ENCODE peak calls at places on chromosomes 12 and 14, in eight cellular contexts. D, M, S, C, K, Y, A and N are unnamed samples.

GRCh38 chr14:65993103-65993502 is 493.1 kb upstream of the CCDC196 start:
- DNase-seq in C (no peak), K (no peak), A (no peak), S (peak; percentile 34), M (no peak), Y (no peak), D (no peak), N (no peak)

GRCh38 chr14:68673464-68673863 is 119.4 kb downstream of the ZFP36L1 start:
- DNase-seq in K (no peak), C (no peak), M (no peak), Y (no peak), A (no peak), S (no peak), D (no peak), N (no peak)

GRCh38 chr12:51923506-51924365 is 16.4 kb downstream of the ACVRL1 start:
- DNase-seq in K (no peak), M (peak; percentile 60), Y (peak; percentile 16), C (peak; percentile 53), A (peak; percentile 51), S (peak; percentile 46), D (peak; percentile 79), N (no peak)

GRCh38 chr12:107845980-107846659 is 71.6 kb downstream of the ASCL4 start:
- DNase-seq in K (no peak), Y (no peak), M (no peak), S (no peak), C (no peak), D (no peak), A (no peak), N (no peak)

GRCh38 chr12:16573652-16574077 is 32.3 kb downstream of the LMO3 start:
- DNase-seq in M (no peak), D (peak; percentile 45), A (peak; percentile 37), C (no peak), K (no peak), Y (no peak), S (no peak), N (no peak)

GRCh38 chr12:33892425-33892824 is 129.9 kb upstream of the ALG10 start:
- DNase-seq in M (no peak), A (no peak), Y (no peak), S (no peak), C (no peak), D (no peak), K (no peak), N (no peak)

GRCh38 chr12:95529693-95530225 is 21.5 kb downstream of the USP44 start:
- DNase-seq in Y (no peak), A (no peak), C (no peak), M (no peak), D (no peak), S (no peak), K (no peak), N (no peak)

GRCh38 chr12:116919247-116919671 is 8.5 kb downstream of the FBXW8 start:
- DNase-seq in D (no peak), Y (no peak), A (no peak), C (no peak), K (no peak), S (no peak), M (no peak), N (no peak)

GRCh38 chr14:68977741-68978549 is 1.2 kb downstream of the ACTN1 start:
- DNase-seq in A (peak; percentile 32), M (peak; percentile 39), Y (no peak), K (peak; percentile 91), S (no peak), D (peak; percentile 46), C (peak; percentile 37), N (peak; percentile 67)

GRCh38 chr12:62977419-62977818 is 42.5 kb upstream of the PPM1H start:
- DNase-seq in Y (no peak), S (peak; percentile 43), A (no peak), M (no peak), D (no peak), K (no peak), C (no peak), N (peak; percentile 4)

GRCh38 chr12:95385246-95385645 is 88.7 kb upstream of the METAP2 start:
- DNase-seq in S (no peak), C (peak; percentile 26), D (no peak), A (no peak), Y (no peak), K (no peak), M (no peak), N (no peak)

GRCh38 chr14:79764288-79764687 is 447.0 kb downstream of the DIO2 start:
- DNase-seq in C (no peak), D (peak; percentile 8), A (no peak), M (no peak), K (no peak), S (no peak), Y (no peak), N (no peak)

GRCh38 chr12:574475-575128 is 88.6 kb downstream of the NINJ2 start:
- DNase-seq in S (no peak), C (no peak), D (no peak), A (no peak), K (no peak), Y (no peak), M (no peak), N (no peak)

GRCh38 chr12:10102322-10102721 is 3.5 kb upstream of the CLEC1A start:
- DNase-seq in A (no peak), D (no peak), K (no peak), S (no peak), C (no peak), M (no peak), Y (no peak), N (no peak)

GRCh38 chr14:55160989-55161388 is 30.4 kb downstream of the DLGAP5 start:
- DNase-seq in A (no peak), M (no peak), C (no peak), K (peak; percentile 29), Y (no peak), S (peak; percentile 72), D (peak; percentile 12), N (peak; percentile 38)

GRCh38 chr12:71755146-71755892 is 656 bp downstream of the RAB21 start:
- DNase-seq in K (peak; percentile 46), D (peak; percentile 32), M (peak; percentile 52), S (peak; percentile 49), Y (peak; percentile 28), C (peak; percentile 54), A (peak; percentile 32), N (peak; percentile 36)

GRCh38 chr12:52006726-52007157 is at the start of gene TAMALIN:
- DNase-seq in A (peak; percentile 63), M (peak; percentile 84), K (peak; percentile 79), D (peak; percentile 53), Y (peak; percentile 65), S (no peak), C (peak; percentile 59), N (no peak)

GRCh38 chr12:15274561-15274967 is 47.7 kb upstream of the PTPRO start:
- DNase-seq in M (no peak), S (peak; percentile 73), Y (no peak), D (no peak), K (no peak), C (peak; percentile 20), A (no peak), N (peak; percentile 11)

GRCh38 chr14:39505812-39506211 is 73.6 kb upstream of the FBXO33 start:
- DNase-seq in A (no peak), K (no peak), C (no peak), M (no peak), Y (no peak), S (no peak), D (no peak), N (no peak)

GRCh38 chr14:76348898-76349297 is 27.0 kb upstream of the ESRRB start:
- DNase-seq in Y (no peak), M (no peak), S (peak; percentile 19), D (no peak), A (no peak), C (no peak), K (peak; percentile 11), N (no peak)

GRCh38 chr12:51972849-51973273 is 21.4 kb downstream of the ACVR1B start:
- DNase-seq in C (peak; percentile 48), K (no peak), D (no peak), S (no peak), A (no peak), M (peak; percentile 38), Y (no peak), N (no peak)

GRCh38 chr12:13211859-13212664 is 15.5 kb downstream of the EMP1 start:
- DNase-seq in D (peak; percentile 50), A (peak; percentile 31), C (peak; percentile 84), Y (peak; percentile 45), K (no peak), S (peak; percentile 76), M (peak; percentile 65), N (peak; percentile 78)

GRCh38 chr12:50110762-50111416 is 1.1 kb upstream of the COX14 start:
- DNase-seq in D (peak; percentile 62), C (peak; percentile 58), K (peak; percentile 62), A (peak; percentile 71), Y (no peak), M (no peak), S (peak; percentile 45), N (no peak)

GRCh38 chr14:94598816-94599655 is 13.2 kb upstream of the SERPINA3 start:
- DNase-seq in M (no peak), K (peak; percentile 79), Y (no peak), D (peak; percentile 69), C (peak; percentile 93), A (peak; percentile 23), S (peak; percentile 86), N (peak; percentile 87)

GRCh38 chr12:95231190-95231589 is 13.6 kb downstream of the VEZT start:
- DNase-seq in S (peak; percentile 27), K (peak; percentile 60), A (no peak), D (no peak), Y (no peak), C (no peak), M (no peak), N (peak; percentile 83)

GRCh38 chr12:113246478-113247122 is 25.3 kb downstream of the TPCN1 start:
- DNase-seq in C (no peak), Y (no peak), M (no peak), S (no peak), D (no peak), K (no peak), A (no peak), N (no peak)

GRCh38 chr14:93369393-93370266 is 22.6 kb downstream of the COX8C start:
- DNase-seq in Y (no peak), K (no peak), C (no peak), M (no peak), A (no peak), D (no peak), S (no peak), N (no peak)

GRCh38 chr12:23750923-23751322 is 198.5 kb downstream of the SOX5 start:
- DNase-seq in A (no peak), D (no peak), S (no peak), C (no peak), K (no peak), M (no peak), Y (no peak), N (no peak)

GRCh38 chr12:47270782-47271664 is 191.3 kb upstream of the AMIGO2 start:
- DNase-seq in A (no peak), M (no peak), C (no peak), D (no peak), Y (no peak), S (peak; percentile 99), K (peak; percentile 29), N (peak; percentile 98)

GRCh38 chr12:12265571-12266388 is 1.1 kb downstream of the LRP6 start:
- DNase-seq in A (peak; percentile 38), K (peak; percentile 54), M (no peak), Y (no peak), S (no peak), D (peak; percentile 31), C (peak; percentile 45), N (peak; percentile 35)

GRCh38 chr14:22333408-22334274 is 255.4 kb downstream of the DAD1 start:
- DNase-seq in A (peak; percentile 12), S (peak; percentile 87), C (no peak), D (no peak), K (no peak), M (no peak), Y (no peak), N (peak; percentile 73)

GRCh38 chr12:3772380-3772779 is 19.5 kb upstream of the CRACR2A start:
- DNase-seq in K (no peak), M (no peak), C (no peak), Y (no peak), S (no peak), A (no peak), D (no peak), N (no peak)

GRCh38 chr12:65672441-65672840 is 151.8 kb upstream of the HMGA2 start:
- DNase-seq in A (no peak), D (no peak), Y (no peak), S (no peak), M (no peak), C (no peak), K (no peak), N (no peak)

GRCh38 chr12:1130571-1130970 is 139.5 kb downstream of the ERC1 start:
- DNase-seq in M (no peak), D (no peak), K (no peak), A (no peak), Y (no peak), S (peak; percentile 51), C (no peak), N (no peak)